ENCODE peak calls at places on chromosome 17, in eight cellular contexts. W, T, A, E, Y, K, D and F are unnamed samples.
A peak's percentile ranks its signal among the peaks of the same experiment; 100 is the strongest.

GRCh38 chr17:31537558-31537957 is 146.1 kb downstream of the RAB11FIP4 start:
- DNase-seq in E (no peak), Y (no peak), D (no peak), T (peak; percentile 66), K (no peak), A (no peak), W (no peak), F (no peak)

GRCh38 chr17:69462882-69463281 is 48.4 kb downstream of the MAP2K6 start:
- DNase-seq in D (no peak), A (no peak), Y (no peak), K (no peak), W (no peak), T (no peak), E (no peak), F (no peak)

GRCh38 chr17:59361916-59362810 is 30.7 kb downstream of the YPEL2 start:
- DNase-seq in T (no peak), E (no peak), K (peak; percentile 38), D (no peak), W (no peak), A (no peak), Y (no peak), F (no peak)

GRCh38 chr17:47649972-47650524 is 329 bp downstream of the KPNB1 start:
- DNase-seq in Y (no peak), D (no peak), K (no peak), T (no peak), W (no peak), E (no peak), A (no peak), F (peak; percentile 4)

GRCh38 chr17:628507-628941 is 86.1 kb downstream of the VPS53 start:
- DNase-seq in K (no peak), A (no peak), W (no peak), D (no peak), E (no peak), T (no peak), Y (no peak), F (no peak)

GRCh38 chr17:7479389-7480192 is at the start of gene ZBTB4:
- DNase-seq in E (peak; percentile 86), T (peak; percentile 63), Y (peak; percentile 50), D (peak; percentile 66), K (no peak), A (peak; percentile 69), W (peak; percentile 77), F (no peak)

GRCh38 chr17:35799942-35800341 is 4.5 kb upstream of the MMP28 start:
- DNase-seq in W (peak; percentile 88), K (no peak), T (peak; percentile 72), A (peak; percentile 50), Y (peak; percentile 74), E (no peak), D (peak; percentile 77), F (no peak)

GRCh38 chr17:73625975-73626706 is 18.1 kb downstream of the SDK2 start:
- DNase-seq in Y (no peak), K (peak; percentile 89), T (no peak), D (no peak), W (no peak), A (no peak), E (no peak), F (no peak)

GRCh38 chr17:80892900-80893603 is 98.6 kb upstream of the CHMP6 start:
- DNase-seq in W (peak; percentile 60), K (peak; percentile 75), A (peak; percentile 41), T (no peak), E (no peak), Y (no peak), D (no peak), F (peak; percentile 30)
- H3K4me1 ChIP-seq in W (peaks cover 15% of the 10 kb centered on the region), K (peaks cover 18% of the 10 kb centered on the region), A (peaks cover 30% of the 10 kb centered on the region), T (no peaks in the 10 kb centered on the region), E (no peaks in the 10 kb centered on the region), Y (no peaks in the 10 kb centered on the region), D (peaks cover 3% of the 10 kb centered on the region), F (peaks cover 28% of the 10 kb centered on the region)

GRCh38 chr17:78716814-78717393 is 65.2 kb downstream of the CYTH1 start:
- DNase-seq in A (peak; percentile 71), K (no peak), Y (peak; percentile 83), T (peak; percentile 93), E (peak; percentile 77), W (peak; percentile 84), D (peak; percentile 73), F (no peak)

GRCh38 chr17:78716292-78716691 is 65.8 kb downstream of the CYTH1 start:
- DNase-seq in W (no peak), A (no peak), E (no peak), D (no peak), T (no peak), K (no peak), Y (no peak), F (no peak)

GRCh38 chr17:78718575-78719209 is 63.4 kb downstream of the CYTH1 start:
- DNase-seq in W (no peak), T (no peak), Y (no peak), A (no peak), E (no peak), K (no peak), D (no peak), F (no peak)

GRCh38 chr17:78715876-78716275 is 66.2 kb downstream of the CYTH1 start:
- DNase-seq in D (no peak), Y (no peak), E (no peak), W (no peak), T (no peak), A (no peak), K (no peak), F (no peak)

DNA sequence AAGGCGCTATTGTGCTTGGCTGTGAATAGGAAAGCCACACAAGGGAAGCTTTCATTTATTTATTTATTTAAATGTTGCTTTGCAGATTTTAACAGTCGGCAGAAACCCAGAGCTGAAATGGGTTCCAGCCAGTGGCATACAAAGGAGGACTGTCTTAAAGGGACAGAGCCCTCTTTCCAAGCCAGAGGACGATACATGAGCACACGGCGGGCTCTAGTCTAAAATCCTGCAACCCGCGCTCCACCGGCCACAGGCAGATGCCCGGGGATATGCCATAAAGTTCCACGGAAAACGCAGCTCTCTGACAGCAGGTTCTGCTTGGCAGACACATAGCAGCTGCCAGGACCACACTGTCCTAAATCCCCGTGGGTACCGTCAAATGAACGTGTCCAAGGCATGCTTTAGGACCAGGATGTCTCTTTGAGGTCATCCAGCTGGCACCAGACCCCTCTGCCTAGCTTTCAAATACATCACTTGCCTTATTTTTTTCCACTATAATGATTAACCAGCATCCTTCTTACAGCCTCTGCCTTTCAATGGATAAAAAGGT is 64.6 kb downstream of the CYTH1 start:
- DNase-seq in D (no peak), Y (no peak), W (peak; percentile 33), K (no peak), A (peak; percentile 64), E (no peak), T (peak; percentile 51), F (no peak)
- H3K4me1 ChIP-seq in D (peaks cover 19% of the 10 kb centered on the region), Y (peaks cover 46% of the 10 kb centered on the region), W (peaks cover 27% of the 10 kb centered on the region), K (peaks cover 20% of the 10 kb centered on the region), A (peaks cover 53% of the 10 kb centered on the region), E (peaks cover 17% of the 10 kb centered on the region), T (peaks cover 38% of the 10 kb centered on the region), F (peaks cover 17% of the 10 kb centered on the region)

GRCh38 chr17:38719943-38720641 is 10.0 kb upstream of the CISD3 start:
- DNase-seq in W (no peak), D (no peak), E (no peak), T (no peak), Y (no peak), A (no peak), K (no peak), F (no peak)

GRCh38 chr17:38716368-38717005 is 11.4 kb downstream of the MLLT6 start:
- DNase-seq in D (no peak), W (no peak), T (no peak), Y (no peak), A (no peak), E (no peak), K (no peak), F (no peak)

GRCh38 chr17:38719284-38719942 is 10.7 kb upstream of the CISD3 start:
- DNase-seq in D (peak; percentile 13), A (no peak), T (no peak), E (no peak), K (no peak), Y (no peak), W (no peak), F (no peak)

GRCh38 chr17:38715216-38715943 is 10.3 kb downstream of the MLLT6 start:
- DNase-seq in Y (no peak), A (no peak), W (no peak), K (no peak), E (no peak), D (no peak), T (no peak), F (no peak)

GRCh38 chr17:38717139-38717745 is 12.2 kb downstream of the MLLT6 start:
- DNase-seq in K (no peak), T (no peak), E (no peak), Y (no peak), D (no peak), A (no peak), W (no peak), F (no peak)
- H3K4me1 ChIP-seq in K (no peaks in the 10 kb centered on the region), T (peaks cover 14% of the 10 kb centered on the region), E (no peaks in the 10 kb centered on the region), Y (no peaks in the 10 kb centered on the region), D (no peaks in the 10 kb centered on the region), A (peaks cover 7% of the 10 kb centered on the region), W (peaks cover 6% of the 10 kb centered on the region), F (no peaks in the 10 kb centered on the region)

GRCh38 chr17:81926451-81927144 is 937 bp downstream of the MAFG start:
- DNase-seq in K (no peak), D (peak; percentile 89), E (peak; percentile 80), T (peak; percentile 91), W (peak; percentile 72), A (peak; percentile 95), Y (peak; percentile 93), F (no peak)

GRCh38 chr17:81927145-81927652 is 336 bp downstream of the MAFG start:
- DNase-seq in D (no peak), T (no peak), E (no peak), A (no peak), Y (no peak), K (no peak), W (no peak), F (no peak)

GRCh38 chr17:81929253-81930141 is 2.0 kb upstream of the MAFG start:
- DNase-seq in W (no peak), D (no peak), A (no peak), T (no peak), E (peak; percentile 58), Y (no peak), K (no peak), F (no peak)

GRCh38 chr17:81928497-81929252 is 1.1 kb upstream of the MAFG start:
- DNase-seq in T (no peak), W (no peak), E (peak; percentile 63), K (no peak), D (peak; percentile 28), A (no peak), Y (no peak), F (no peak)

DNA sequence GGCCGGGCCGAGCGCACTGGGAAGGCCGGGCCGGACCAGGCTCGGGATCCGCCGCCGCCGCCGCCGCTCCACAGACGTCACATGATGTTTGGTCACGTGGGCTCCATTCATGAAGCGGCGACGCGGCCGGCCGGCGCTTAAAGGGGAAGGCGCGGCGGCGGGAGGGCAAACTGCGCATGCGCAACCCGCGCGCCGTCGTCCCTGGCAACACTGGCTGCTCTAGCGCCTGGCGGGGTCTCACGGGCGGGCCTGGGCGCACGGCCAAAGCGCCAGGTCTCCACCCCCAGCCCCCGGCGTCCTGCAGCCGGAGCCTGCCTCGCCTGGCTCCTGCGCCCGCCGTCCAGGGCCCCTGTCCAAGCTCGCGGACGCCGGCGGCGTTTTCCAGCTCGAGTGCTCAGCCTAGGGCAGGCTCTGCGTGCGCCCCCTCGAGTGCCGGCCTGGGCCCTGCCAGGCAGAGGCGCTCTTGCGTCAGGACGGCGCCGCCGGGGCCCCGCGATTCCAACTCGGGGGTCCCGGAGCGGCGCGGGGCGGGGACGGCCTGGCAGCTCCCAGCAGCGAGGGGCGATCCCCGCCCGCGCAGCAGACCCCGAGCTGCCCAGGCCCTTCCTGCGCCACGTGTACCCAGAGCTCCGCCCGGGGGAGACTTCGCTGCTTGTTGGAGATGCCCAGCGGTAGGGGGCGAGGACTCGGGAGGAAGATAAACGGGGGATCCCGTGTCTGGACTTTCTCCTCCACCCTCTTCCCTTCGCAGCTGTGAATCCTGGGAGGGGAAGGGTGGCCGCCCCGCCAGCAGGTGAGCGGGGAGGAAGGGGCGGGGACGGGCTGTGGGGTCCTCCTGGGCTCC is at the start of gene MAFG:
- DNase-seq in Y (peak; percentile 93), W (peak; percentile 92), D (peak; percentile 93), T (peak; percentile 94), K (peak; percentile 62), A (peak; percentile 98), E (peak; percentile 98), F (peak; percentile 80)
- H3K4me1 ChIP-seq in Y (peaks cover 23% of the 10 kb centered on the region), W (peaks cover 33% of the 10 kb centered on the region), D (peaks cover 18% of the 10 kb centered on the region), T (peaks cover 49% of the 10 kb centered on the region), K (peaks cover 7% of the 10 kb centered on the region), A (peaks cover 37% of the 10 kb centered on the region), E (peaks cover 20% of the 10 kb centered on the region), F (peaks cover 43% of the 10 kb centered on the region)